ENCODE peak calls at places on chromosomes 13 and 19, in four cellular contexts. A is Peyer's patch, E is gastrocnemius medialis, B is aorta. H is an unnamed sample.

GRCh38 chr19:19269952-19270694 is 3.0 kb downstream of the TM6SF2 start:
- DNase-seq in A (no peak), E (no peak), B (no peak), H (peak)

GRCh38 chr19:20662421-20663105 is 1.2 kb upstream of the ZNF626 start:
- DNase-seq in A (no peak), E (no peak), B (no peak), H (no peak)

GRCh38 chr19:7257148-7258041 is 36.8 kb downstream of the INSR start:
- DNase-seq in A (no peak), E (no peak), B (no peak), H (no peak)

GRCh38 chr19:2034729-2035589 is 16.1 kb downstream of the MKNK2 start:
- DNase-seq in A (no peak), E (peak), B (peak), H (peak)

GRCh38 chr19:1093330-1093729 is 1.8 kb downstream of the POLR2E start:
- DNase-seq in A (no peak), E (no peak), B (no peak), H (no peak)

GRCh38 chr13:46491641-46492040 is 61.3 kb upstream of the LRCH1 start:
- DNase-seq in A (no peak), E (no peak), B (no peak), H (no peak)

GRCh38 chr19:17526922-17527321 is 15.5 kb downstream of the PGLS start:
- DNase-seq in A (peak), E (no peak), B (no peak), H (peak)

GRCh38 chr13:68509734-68510621 is 1279.8 kb upstream of the PCDH9 start:
- DNase-seq in A (no peak), E (no peak), B (no peak), H (no peak)

GRCh38 chr19:49999371-50000010 is 25.7 kb downstream of the VRK3 start:
- DNase-seq in A (no peak), E (no peak), B (no peak), H (no peak)

GRCh38 chr19:7701654-7702457 is at the start of gene FCER2:
- DNase-seq in A (peak), E (no peak), B (no peak), H (peak)

GRCh38 chr13:29935309-29935981 is 85.0 kb upstream of the UBL3 start:
- DNase-seq in A (peak), E (no peak), B (peak), H (peak)

GRCh38 chr19:19554074-19555023 is 16.3 kb downstream of the CILP2 start:
- DNase-seq in A (peak), E (no peak), B (no peak), H (peak)

GRCh38 chr13:24271611-24272451 is 37.5 kb upstream of the C1QTNF9 start:
- DNase-seq in A (peak), E (no peak), B (peak), H (no peak)

GRCh38 chr19:57435062-57435978 is at the start of gene ZNF749:
- DNase-seq in A (peak), E (peak), B (peak), H (peak)

GRCh38 chr13:111177081-111177711 is 62.1 kb downstream of the ARHGEF7 start:
- DNase-seq in A (peak), E (peak), B (peak), H (no peak)

GRCh38 chr13:111177803-111178389 is 62.8 kb downstream of the ARHGEF7 start:
- DNase-seq in A (no peak), E (no peak), B (no peak), H (no peak)

GRCh38 chr13:111176421-111176820 is 61.3 kb downstream of the ARHGEF7 start:
- DNase-seq in A (no peak), E (no peak), B (no peak), H (no peak)

GRCh38 chr13:111179908-111180756 is 65.0 kb downstream of the ARHGEF7 start:
- DNase-seq in A (no peak), E (no peak), B (no peak), H (no peak)

DNA sequence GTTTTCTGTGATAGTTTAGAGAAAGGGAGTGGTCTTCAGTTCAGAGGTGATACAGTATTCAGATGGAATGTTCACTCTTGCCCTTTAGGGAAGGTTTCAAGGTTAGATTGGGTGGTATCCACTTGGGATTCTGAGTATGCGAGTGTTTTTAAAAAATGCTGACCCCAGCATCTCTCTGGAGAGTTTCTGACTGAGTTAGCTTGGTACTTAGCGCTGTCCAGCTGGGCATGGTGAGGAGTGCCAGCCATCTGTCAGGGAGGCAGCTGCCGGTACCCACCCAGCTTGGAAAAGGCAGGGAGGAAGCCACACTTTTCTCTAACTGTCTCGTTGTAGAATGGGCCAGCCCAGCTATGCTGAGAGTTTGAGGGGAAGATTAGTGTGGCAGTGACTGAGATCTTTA is 63.3 kb downstream of the ARHGEF7 start:
- DNase-seq in A (no peak), E (no peak), B (peak), H (no peak)
- H3K4me3 ChIP-seq in A (no peak), E (no peak), B (no peak), H (no peak)

GRCh38 chr13:76917096-76917495 is 30.9 kb upstream of the KCTD12 start:
- DNase-seq in A (no peak), E (no peak), B (no peak), H (no peak)
- H3K4me3 ChIP-seq in A (no peak), E (no peak), B (no peak), H (no peak)

GRCh38 chr13:107742544-107742943 is 472.8 kb downstream of the LIG4 start:
- DNase-seq in A (no peak), E (no peak), B (no peak), H (no peak)

GRCh38 chr13:107743983-107744382 is 471.4 kb downstream of the LIG4 start:
- DNase-seq in A (no peak), E (no peak), B (no peak), H (no peak)

GRCh38 chr13:107743100-107743499 is 472.2 kb downstream of the LIG4 start:
- DNase-seq in A (no peak), E (no peak), B (no peak), H (no peak)

GRCh38 chr13:107743523-107743922 is 471.8 kb downstream of the LIG4 start:
- DNase-seq in A (no peak), E (no peak), B (no peak), H (no peak)
- H3K4me3 ChIP-seq in A (no peak), E (no peak), B (no peak), H (no peak)

GRCh38 chr13:42275506-42275905 is 3.6 kb downstream of the AKAP11 start:
- DNase-seq in A (no peak), E (no peak), B (no peak), H (no peak)
- H3K4me3 ChIP-seq in A (no peak), E (no peak), B (no peak), H (no peak)

DNA sequence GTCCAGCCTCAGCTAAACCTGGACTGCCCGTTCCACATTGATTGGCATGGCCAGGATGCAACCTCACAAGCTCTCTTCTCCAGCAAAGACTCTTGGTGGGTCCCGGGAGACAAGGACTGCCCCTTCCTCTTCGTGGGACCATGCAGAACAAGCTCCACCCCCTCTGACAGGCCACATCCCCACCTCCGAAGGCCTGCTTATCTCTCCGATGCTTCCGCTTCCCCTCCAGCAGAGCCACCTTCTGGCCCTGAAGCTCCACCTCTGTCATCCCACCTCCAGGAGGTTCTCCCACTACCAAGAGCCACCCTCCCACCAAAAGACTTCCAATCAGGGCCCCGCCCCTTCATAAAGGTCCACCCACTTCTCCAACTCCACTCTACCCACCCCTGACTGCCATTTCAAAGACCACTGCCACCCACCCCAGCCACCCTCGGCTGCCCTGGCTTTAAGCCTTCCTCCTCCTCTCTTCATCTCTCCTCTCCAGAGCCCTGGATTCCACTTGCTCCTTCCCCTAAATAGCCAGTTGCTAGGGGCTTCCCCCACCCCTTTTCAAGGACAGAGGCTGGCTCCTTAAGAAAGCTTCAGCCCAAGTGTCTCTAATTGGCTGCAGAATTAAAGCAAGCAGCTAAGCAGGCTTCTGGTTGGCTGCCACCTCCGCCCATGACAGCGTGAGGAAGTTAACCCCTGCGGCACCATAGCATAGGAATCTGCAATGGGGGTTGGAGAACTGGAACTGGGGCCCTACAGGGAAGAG is 9.9 kb downstream of the LRFN1 start:
- DNase-seq in A (no peak), E (no peak), B (no peak), H (peak)
- H3K4me3 ChIP-seq in A (no peak), E (no peak), B (no peak), H (no peak)

GRCh38 chr19:44757057-44757734 is 8.7 kb downstream of the BCL3 start:
- DNase-seq in A (no peak), E (peak), B (peak), H (peak)
- H3K4me3 ChIP-seq in A (peak), E (peak), B (peak), H (peak)

GRCh38 chr13:36674337-36675212 is 755 bp downstream of the SERTM1 start:
- DNase-seq in A (no peak), E (no peak), B (no peak), H (peak)

GRCh38 chr13:36675213-36675536 is 1.4 kb downstream of the SERTM1 start:
- DNase-seq in A (no peak), E (no peak), B (no peak), H (peak)

GRCh38 chr13:36673352-36673751 is 468 bp upstream of the SERTM1 start:
- DNase-seq in A (no peak), E (no peak), B (no peak), H (peak)

GRCh38 chr13:36673838-36674326 is at the start of gene SERTM1:
- DNase-seq in A (no peak), E (no peak), B (no peak), H (peak)
- H3K4me3 ChIP-seq in A (no peak), E (no peak), B (no peak), H (peak)

DNA sequence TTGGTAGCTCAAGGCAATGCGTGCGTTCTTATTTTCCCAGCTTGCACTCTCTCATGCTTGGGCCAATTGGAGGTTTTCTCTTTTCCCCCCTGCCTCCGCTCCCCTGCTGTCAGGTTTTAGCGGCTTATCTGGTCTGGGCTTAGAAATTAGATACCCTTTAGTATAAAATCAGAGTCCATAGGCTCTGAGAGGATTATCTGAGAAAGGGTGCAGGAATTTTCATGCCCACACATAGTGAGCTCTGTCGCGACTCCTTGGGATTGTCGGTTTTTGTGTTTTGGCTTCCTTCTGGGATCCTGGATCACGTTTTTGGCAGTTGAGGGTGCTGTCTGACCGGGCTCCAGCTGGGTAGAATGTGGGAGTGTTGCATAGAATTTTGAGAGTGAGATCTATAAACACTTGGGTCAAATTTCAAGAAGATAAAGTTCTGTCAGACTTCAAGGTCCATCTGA is 12.4 kb downstream of the CHAF1A start:
- DNase-seq in A (no peak), E (no peak), B (no peak), H (peak)
- H3K4me3 ChIP-seq in A (no peak), E (no peak), B (no peak), H (no peak)

H was measured in H7.